ENCODE peak calls at places on chromosomes 12 and 14, in nine cellular contexts. One of them, this sample, is unnamed.

GRCh38 chr12:90682398-90682797 is 272.6 kb downstream of the CCER1 start:
- DNase-seq in stimulated activated CD8-positive, alpha-beta memory T cell treated with anti-CD3 and anti-CD28 coated beads, Interleukin-15, amount 100 ng/mL, for 24 hours: no peak
- DNase-seq in CD8-positive, alpha-beta T cell: no peak
- DNase-seq in germinal center: no peak
- DNase-seq in amniotic stem cell: peak
- DNase-seq in mucosa of gallbladder: no peak
- DNase-seq in stimulated activated CD4-positive, alpha-beta T cell treated with anti-CD3 and anti-CD28 coated beads, Interleukin-4, amount 100 ng/mL, for 4 hours: no peak
- DNase-seq in erythroblast: no peak
- DNase-seq in NCI-H2081: no peak
- DNase-seq in this sample: no peak

GRCh38 chr12:6273931-6274687 is 36.4 kb upstream of the PLEKHG6 start:
- DNase-seq in stimulated activated CD8-positive, alpha-beta memory T cell treated with anti-CD3 and anti-CD28 coated beads, Interleukin-15, amount 100 ng/mL, for 24 hours: no peak
- DNase-seq in CD8-positive, alpha-beta T cell: no peak
- DNase-seq in germinal center: no peak
- DNase-seq in amniotic stem cell: no peak
- DNase-seq in mucosa of gallbladder: no peak
- DNase-seq in stimulated activated CD4-positive, alpha-beta T cell treated with anti-CD3 and anti-CD28 coated beads, Interleukin-4, amount 100 ng/mL, for 4 hours: no peak
- DNase-seq in erythroblast: no peak
- DNase-seq in NCI-H2081: no peak
- DNase-seq in this sample: no peak

GRCh38 chr14:97179573-97179972 is 382.4 kb downstream of the VRK1 start:
- DNase-seq in stimulated activated CD8-positive, alpha-beta memory T cell treated with anti-CD3 and anti-CD28 coated beads, Interleukin-15, amount 100 ng/mL, for 24 hours: no peak
- DNase-seq in CD8-positive, alpha-beta T cell: no peak
- DNase-seq in germinal center: no peak
- DNase-seq in amniotic stem cell: no peak
- DNase-seq in mucosa of gallbladder: no peak
- DNase-seq in stimulated activated CD4-positive, alpha-beta T cell treated with anti-CD3 and anti-CD28 coated beads, Interleukin-4, amount 100 ng/mL, for 4 hours: peak
- DNase-seq in erythroblast: no peak
- DNase-seq in NCI-H2081: no peak
- DNase-seq in this sample: no peak

GRCh38 chr14:59055439-59056045 is 132.9 kb upstream of the DAAM1 start:
- DNase-seq in stimulated activated CD8-positive, alpha-beta memory T cell treated with anti-CD3 and anti-CD28 coated beads, Interleukin-15, amount 100 ng/mL, for 24 hours: no peak
- DNase-seq in CD8-positive, alpha-beta T cell: no peak
- DNase-seq in germinal center: peak
- DNase-seq in amniotic stem cell: peak
- DNase-seq in mucosa of gallbladder: peak
- DNase-seq in stimulated activated CD4-positive, alpha-beta T cell treated with anti-CD3 and anti-CD28 coated beads, Interleukin-4, amount 100 ng/mL, for 4 hours: peak
- DNase-seq in erythroblast: peak
- DNase-seq in NCI-H2081: peak
- DNase-seq in this sample: peak

GRCh38 chr12:126108247-126108646 is 1043.0 kb downstream of the AACS start:
- DNase-seq in stimulated activated CD8-positive, alpha-beta memory T cell treated with anti-CD3 and anti-CD28 coated beads, Interleukin-15, amount 100 ng/mL, for 24 hours: no peak
- DNase-seq in CD8-positive, alpha-beta T cell: no peak
- DNase-seq in germinal center: no peak
- DNase-seq in amniotic stem cell: no peak
- DNase-seq in mucosa of gallbladder: no peak
- DNase-seq in stimulated activated CD4-positive, alpha-beta T cell treated with anti-CD3 and anti-CD28 coated beads, Interleukin-4, amount 100 ng/mL, for 4 hours: no peak
- DNase-seq in erythroblast: no peak
- DNase-seq in NCI-H2081: no peak
- DNase-seq in this sample: no peak

GRCh38 chr12:47028981-47029708 is 50.3 kb upstream of the PCED1B start:
- DNase-seq in stimulated activated CD8-positive, alpha-beta memory T cell treated with anti-CD3 and anti-CD28 coated beads, Interleukin-15, amount 100 ng/mL, for 24 hours: no peak
- DNase-seq in CD8-positive, alpha-beta T cell: no peak
- DNase-seq in germinal center: no peak
- DNase-seq in amniotic stem cell: no peak
- DNase-seq in mucosa of gallbladder: no peak
- DNase-seq in stimulated activated CD4-positive, alpha-beta T cell treated with anti-CD3 and anti-CD28 coated beads, Interleukin-4, amount 100 ng/mL, for 4 hours: no peak
- DNase-seq in erythroblast: no peak
- DNase-seq in NCI-H2081: no peak
- DNase-seq in this sample: no peak

GRCh38 chr12:18074001-18074400 is 16.0 kb downstream of the RERGL start:
- DNase-seq in stimulated activated CD8-positive, alpha-beta memory T cell treated with anti-CD3 and anti-CD28 coated beads, Interleukin-15, amount 100 ng/mL, for 24 hours: no peak
- DNase-seq in CD8-positive, alpha-beta T cell: no peak
- DNase-seq in germinal center: no peak
- DNase-seq in amniotic stem cell: no peak
- DNase-seq in mucosa of gallbladder: no peak
- DNase-seq in stimulated activated CD4-positive, alpha-beta T cell treated with anti-CD3 and anti-CD28 coated beads, Interleukin-4, amount 100 ng/mL, for 4 hours: no peak
- DNase-seq in erythroblast: no peak
- DNase-seq in NCI-H2081: peak
- DNase-seq in this sample: no peak

GRCh38 chr12:52494518-52494917 is 1.5 kb upstream of the KRT6A start:
- DNase-seq in stimulated activated CD8-positive, alpha-beta memory T cell treated with anti-CD3 and anti-CD28 coated beads, Interleukin-15, amount 100 ng/mL, for 24 hours: no peak
- DNase-seq in CD8-positive, alpha-beta T cell: no peak
- DNase-seq in germinal center: no peak
- DNase-seq in amniotic stem cell: no peak
- DNase-seq in mucosa of gallbladder: no peak
- DNase-seq in stimulated activated CD4-positive, alpha-beta T cell treated with anti-CD3 and anti-CD28 coated beads, Interleukin-4, amount 100 ng/mL, for 4 hours: no peak
- DNase-seq in erythroblast: no peak
- DNase-seq in NCI-H2081: no peak
- DNase-seq in this sample: no peak

GRCh38 chr12:120283318-120283717 is 8.4 kb downstream of the RNU4-2 start:
- DNase-seq in stimulated activated CD8-positive, alpha-beta memory T cell treated with anti-CD3 and anti-CD28 coated beads, Interleukin-15, amount 100 ng/mL, for 24 hours: no peak
- DNase-seq in CD8-positive, alpha-beta T cell: no peak
- DNase-seq in germinal center: no peak
- DNase-seq in amniotic stem cell: no peak
- DNase-seq in mucosa of gallbladder: no peak
- DNase-seq in stimulated activated CD4-positive, alpha-beta T cell treated with anti-CD3 and anti-CD28 coated beads, Interleukin-4, amount 100 ng/mL, for 4 hours: no peak
- DNase-seq in erythroblast: no peak
- DNase-seq in NCI-H2081: no peak
- DNase-seq in this sample: no peak

GRCh38 chr12:119988788-119989618 is at the start of gene BICDL1:
- DNase-seq in stimulated activated CD8-positive, alpha-beta memory T cell treated with anti-CD3 and anti-CD28 coated beads, Interleukin-15, amount 100 ng/mL, for 24 hours: peak
- DNase-seq in CD8-positive, alpha-beta T cell: peak
- DNase-seq in germinal center: peak
- DNase-seq in amniotic stem cell: peak
- DNase-seq in mucosa of gallbladder: peak
- DNase-seq in stimulated activated CD4-positive, alpha-beta T cell treated with anti-CD3 and anti-CD28 coated beads, Interleukin-4, amount 100 ng/mL, for 4 hours: peak
- DNase-seq in erythroblast: peak
- DNase-seq in NCI-H2081: peak
- DNase-seq in this sample: peak

GRCh38 chr12:78865297-78865955 is 852 bp downstream of the SYT1 start:
- DNase-seq in stimulated activated CD8-positive, alpha-beta memory T cell treated with anti-CD3 and anti-CD28 coated beads, Interleukin-15, amount 100 ng/mL, for 24 hours: no peak
- DNase-seq in CD8-positive, alpha-beta T cell: no peak
- DNase-seq in germinal center: no peak
- DNase-seq in amniotic stem cell: no peak
- DNase-seq in mucosa of gallbladder: no peak
- DNase-seq in stimulated activated CD4-positive, alpha-beta T cell treated with anti-CD3 and anti-CD28 coated beads, Interleukin-4, amount 100 ng/mL, for 4 hours: no peak
- DNase-seq in erythroblast: no peak
- DNase-seq in NCI-H2081: peak
- DNase-seq in this sample: no peak

GRCh38 chr14:22996823-22997301 is 13.1 kb downstream of the C14orf93 start:
- DNase-seq in stimulated activated CD8-positive, alpha-beta memory T cell treated with anti-CD3 and anti-CD28 coated beads, Interleukin-15, amount 100 ng/mL, for 24 hours: no peak
- DNase-seq in CD8-positive, alpha-beta T cell: no peak
- DNase-seq in germinal center: no peak
- DNase-seq in amniotic stem cell: no peak
- DNase-seq in mucosa of gallbladder: no peak
- DNase-seq in stimulated activated CD4-positive, alpha-beta T cell treated with anti-CD3 and anti-CD28 coated beads, Interleukin-4, amount 100 ng/mL, for 4 hours: no peak
- DNase-seq in erythroblast: no peak
- DNase-seq in NCI-H2081: no peak
- DNase-seq in this sample: no peak

GRCh38 chr14:34875031-34875922 is at the start of gene BAZ1A:
- DNase-seq in stimulated activated CD8-positive, alpha-beta memory T cell treated with anti-CD3 and anti-CD28 coated beads, Interleukin-15, amount 100 ng/mL, for 24 hours: peak
- DNase-seq in CD8-positive, alpha-beta T cell: peak
- DNase-seq in germinal center: peak
- DNase-seq in amniotic stem cell: peak
- DNase-seq in mucosa of gallbladder: peak
- DNase-seq in stimulated activated CD4-positive, alpha-beta T cell treated with anti-CD3 and anti-CD28 coated beads, Interleukin-4, amount 100 ng/mL, for 4 hours: peak
- DNase-seq in erythroblast: peak
- DNase-seq in NCI-H2081: peak
- DNase-seq in this sample: peak

GRCh38 chr14:56720703-56721426 is 89.4 kb downstream of the OTX2 start:
- DNase-seq in stimulated activated CD8-positive, alpha-beta memory T cell treated with anti-CD3 and anti-CD28 coated beads, Interleukin-15, amount 100 ng/mL, for 24 hours: no peak
- DNase-seq in CD8-positive, alpha-beta T cell: no peak
- DNase-seq in germinal center: no peak
- DNase-seq in amniotic stem cell: no peak
- DNase-seq in mucosa of gallbladder: no peak
- DNase-seq in stimulated activated CD4-positive, alpha-beta T cell treated with anti-CD3 and anti-CD28 coated beads, Interleukin-4, amount 100 ng/mL, for 4 hours: no peak
- DNase-seq in erythroblast: no peak
- DNase-seq in NCI-H2081: no peak
- DNase-seq in this sample: no peak

GRCh38 chr12:32548691-32549412 is 130.2 kb upstream of the DNM1L start:
- DNase-seq in stimulated activated CD8-positive, alpha-beta memory T cell treated with anti-CD3 and anti-CD28 coated beads, Interleukin-15, amount 100 ng/mL, for 24 hours: no peak
- DNase-seq in CD8-positive, alpha-beta T cell: no peak
- DNase-seq in germinal center: no peak
- DNase-seq in amniotic stem cell: no peak
- DNase-seq in mucosa of gallbladder: peak
- DNase-seq in stimulated activated CD4-positive, alpha-beta T cell treated with anti-CD3 and anti-CD28 coated beads, Interleukin-4, amount 100 ng/mL, for 4 hours: no peak
- DNase-seq in erythroblast: no peak
- DNase-seq in NCI-H2081: no peak
- DNase-seq in this sample: no peak

GRCh38 chr14:94483729-94484275 is 7.8 kb upstream of the SERPINA9 start:
- DNase-seq in stimulated activated CD8-positive, alpha-beta memory T cell treated with anti-CD3 and anti-CD28 coated beads, Interleukin-15, amount 100 ng/mL, for 24 hours: no peak
- DNase-seq in CD8-positive, alpha-beta T cell: no peak
- DNase-seq in germinal center: no peak
- DNase-seq in amniotic stem cell: no peak
- DNase-seq in mucosa of gallbladder: no peak
- DNase-seq in stimulated activated CD4-positive, alpha-beta T cell treated with anti-CD3 and anti-CD28 coated beads, Interleukin-4, amount 100 ng/mL, for 4 hours: no peak
- DNase-seq in erythroblast: no peak
- DNase-seq in NCI-H2081: no peak
- DNase-seq in this sample: no peak

GRCh38 chr14:68088463-68088862 is 268.9 kb downstream of the RAD51B start:
- DNase-seq in stimulated activated CD8-positive, alpha-beta memory T cell treated with anti-CD3 and anti-CD28 coated beads, Interleukin-15, amount 100 ng/mL, for 24 hours: no peak
- DNase-seq in CD8-positive, alpha-beta T cell: no peak
- DNase-seq in germinal center: no peak
- DNase-seq in amniotic stem cell: no peak
- DNase-seq in mucosa of gallbladder: no peak
- DNase-seq in stimulated activated CD4-positive, alpha-beta T cell treated with anti-CD3 and anti-CD28 coated beads, Interleukin-4, amount 100 ng/mL, for 4 hours: no peak
- DNase-seq in erythroblast: no peak
- DNase-seq in NCI-H2081: peak
- DNase-seq in this sample: no peak

GRCh38 chr14:95679995-95680735 is 6.1 kb upstream of the TCL1B start:
- DNase-seq in stimulated activated CD8-positive, alpha-beta memory T cell treated with anti-CD3 and anti-CD28 coated beads, Interleukin-15, amount 100 ng/mL, for 24 hours: no peak
- DNase-seq in CD8-positive, alpha-beta T cell: no peak
- DNase-seq in germinal center: peak
- DNase-seq in amniotic stem cell: no peak
- DNase-seq in mucosa of gallbladder: no peak
- DNase-seq in stimulated activated CD4-positive, alpha-beta T cell treated with anti-CD3 and anti-CD28 coated beads, Interleukin-4, amount 100 ng/mL, for 4 hours: no peak
- DNase-seq in erythroblast: no peak
- DNase-seq in NCI-H2081: peak
- DNase-seq in this sample: peak

GRCh38 chr14:95305940-95306339 is 13.8 kb downstream of the CLMN start:
- DNase-seq in stimulated activated CD8-positive, alpha-beta memory T cell treated with anti-CD3 and anti-CD28 coated beads, Interleukin-15, amount 100 ng/mL, for 24 hours: no peak
- DNase-seq in CD8-positive, alpha-beta T cell: no peak
- DNase-seq in germinal center: no peak
- DNase-seq in amniotic stem cell: no peak
- DNase-seq in mucosa of gallbladder: no peak
- DNase-seq in stimulated activated CD4-positive, alpha-beta T cell treated with anti-CD3 and anti-CD28 coated beads, Interleukin-4, amount 100 ng/mL, for 4 hours: no peak
- DNase-seq in erythroblast: no peak
- DNase-seq in NCI-H2081: no peak
- DNase-seq in this sample: no peak

GRCh38 chr14:92676031-92676430 is 72.4 kb downstream of the LGMN start:
- DNase-seq in stimulated activated CD8-positive, alpha-beta memory T cell treated with anti-CD3 and anti-CD28 coated beads, Interleukin-15, amount 100 ng/mL, for 24 hours: no peak
- DNase-seq in CD8-positive, alpha-beta T cell: no peak
- DNase-seq in germinal center: no peak
- DNase-seq in amniotic stem cell: no peak
- DNase-seq in mucosa of gallbladder: no peak
- DNase-seq in stimulated activated CD4-positive, alpha-beta T cell treated with anti-CD3 and anti-CD28 coated beads, Interleukin-4, amount 100 ng/mL, for 4 hours: no peak
- DNase-seq in erythroblast: no peak
- DNase-seq in NCI-H2081: no peak
- DNase-seq in this sample: no peak

GRCh38 chr14:68950111-68950510 is 29.0 kb downstream of the ACTN1 start:
- DNase-seq in stimulated activated CD8-positive, alpha-beta memory T cell treated with anti-CD3 and anti-CD28 coated beads, Interleukin-15, amount 100 ng/mL, for 24 hours: no peak
- DNase-seq in CD8-positive, alpha-beta T cell: no peak
- DNase-seq in germinal center: no peak
- DNase-seq in amniotic stem cell: peak
- DNase-seq in mucosa of gallbladder: no peak
- DNase-seq in stimulated activated CD4-positive, alpha-beta T cell treated with anti-CD3 and anti-CD28 coated beads, Interleukin-4, amount 100 ng/mL, for 4 hours: no peak
- DNase-seq in erythroblast: no peak
- DNase-seq in NCI-H2081: no peak
- DNase-seq in this sample: no peak

GRCh38 chr12:107475900-107476299 is 209.7 kb upstream of the PWP1 start:
- DNase-seq in stimulated activated CD8-positive, alpha-beta memory T cell treated with anti-CD3 and anti-CD28 coated beads, Interleukin-15, amount 100 ng/mL, for 24 hours: no peak
- DNase-seq in CD8-positive, alpha-beta T cell: no peak
- DNase-seq in germinal center: peak
- DNase-seq in amniotic stem cell: no peak
- DNase-seq in mucosa of gallbladder: no peak
- DNase-seq in stimulated activated CD4-positive, alpha-beta T cell treated with anti-CD3 and anti-CD28 coated beads, Interleukin-4, amount 100 ng/mL, for 4 hours: no peak
- DNase-seq in erythroblast: no peak
- DNase-seq in NCI-H2081: no peak
- DNase-seq in this sample: no peak

GRCh38 chr12:124952801-124953200 is 36.1 kb downstream of the DHX37 start:
- DNase-seq in stimulated activated CD8-positive, alpha-beta memory T cell treated with anti-CD3 and anti-CD28 coated beads, Interleukin-15, amount 100 ng/mL, for 24 hours: no peak
- DNase-seq in CD8-positive, alpha-beta T cell: no peak
- DNase-seq in germinal center: no peak
- DNase-seq in amniotic stem cell: no peak
- DNase-seq in mucosa of gallbladder: no peak
- DNase-seq in stimulated activated CD4-positive, alpha-beta T cell treated with anti-CD3 and anti-CD28 coated beads, Interleukin-4, amount 100 ng/mL, for 4 hours: no peak
- DNase-seq in erythroblast: no peak
- DNase-seq in NCI-H2081: no peak
- DNase-seq in this sample: no peak

GRCh38 chr14:59969319-59969718 is 49.4 kb downstream of the LRRC9 start:
- DNase-seq in stimulated activated CD8-positive, alpha-beta memory T cell treated with anti-CD3 and anti-CD28 coated beads, Interleukin-15, amount 100 ng/mL, for 24 hours: no peak
- DNase-seq in CD8-positive, alpha-beta T cell: no peak
- DNase-seq in germinal center: no peak
- DNase-seq in amniotic stem cell: peak
- DNase-seq in mucosa of gallbladder: no peak
- DNase-seq in stimulated activated CD4-positive, alpha-beta T cell treated with anti-CD3 and anti-CD28 coated beads, Interleukin-4, amount 100 ng/mL, for 4 hours: no peak
- DNase-seq in erythroblast: no peak
- DNase-seq in NCI-H2081: no peak
- DNase-seq in this sample: peak

GRCh38 chr14:30196861-30197260 is 269.2 kb upstream of the PRKD1 start:
- DNase-seq in stimulated activated CD8-positive, alpha-beta memory T cell treated with anti-CD3 and anti-CD28 coated beads, Interleukin-15, amount 100 ng/mL, for 24 hours: no peak
- DNase-seq in CD8-positive, alpha-beta T cell: no peak
- DNase-seq in germinal center: no peak
- DNase-seq in amniotic stem cell: no peak
- DNase-seq in mucosa of gallbladder: no peak
- DNase-seq in stimulated activated CD4-positive, alpha-beta T cell treated with anti-CD3 and anti-CD28 coated beads, Interleukin-4, amount 100 ng/mL, for 4 hours: no peak
- DNase-seq in erythroblast: no peak
- DNase-seq in NCI-H2081: no peak
- DNase-seq in this sample: no peak

GRCh38 chr14:89805501-89805900 is 149.0 kb downstream of the EFCAB11 start:
- DNase-seq in stimulated activated CD8-positive, alpha-beta memory T cell treated with anti-CD3 and anti-CD28 coated beads, Interleukin-15, amount 100 ng/mL, for 24 hours: no peak
- DNase-seq in CD8-positive, alpha-beta T cell: no peak
- DNase-seq in germinal center: no peak
- DNase-seq in amniotic stem cell: no peak
- DNase-seq in mucosa of gallbladder: no peak
- DNase-seq in stimulated activated CD4-positive, alpha-beta T cell treated with anti-CD3 and anti-CD28 coated beads, Interleukin-4, amount 100 ng/mL, for 4 hours: no peak
- DNase-seq in erythroblast: no peak
- DNase-seq in NCI-H2081: no peak
- DNase-seq in this sample: no peak

GRCh38 chr14:100015251-100015655 is 50.0 kb upstream of the EVL start:
- DNase-seq in stimulated activated CD8-positive, alpha-beta memory T cell treated with anti-CD3 and anti-CD28 coated beads, Interleukin-15, amount 100 ng/mL, for 24 hours: no peak
- DNase-seq in CD8-positive, alpha-beta T cell: no peak
- DNase-seq in germinal center: peak
- DNase-seq in amniotic stem cell: no peak
- DNase-seq in mucosa of gallbladder: no peak
- DNase-seq in stimulated activated CD4-positive, alpha-beta T cell treated with anti-CD3 and anti-CD28 coated beads, Interleukin-4, amount 100 ng/mL, for 4 hours: no peak
- DNase-seq in erythroblast: no peak
- DNase-seq in NCI-H2081: no peak
- DNase-seq in this sample: no peak

GRCh38 chr12:109609256-109609821 is 35.7 kb downstream of the MVK start:
- DNase-seq in stimulated activated CD8-positive, alpha-beta memory T cell treated with anti-CD3 and anti-CD28 coated beads, Interleukin-15, amount 100 ng/mL, for 24 hours: no peak
- DNase-seq in CD8-positive, alpha-beta T cell: no peak
- DNase-seq in germinal center: no peak
- DNase-seq in amniotic stem cell: no peak
- DNase-seq in mucosa of gallbladder: no peak
- DNase-seq in stimulated activated CD4-positive, alpha-beta T cell treated with anti-CD3 and anti-CD28 coated beads, Interleukin-4, amount 100 ng/mL, for 4 hours: no peak
- DNase-seq in erythroblast: no peak
- DNase-seq in NCI-H2081: no peak
- DNase-seq in this sample: no peak

GRCh38 chr14:91835920-91836843 is 31.2 kb downstream of the TC2N start:
- DNase-seq in stimulated activated CD8-positive, alpha-beta memory T cell treated with anti-CD3 and anti-CD28 coated beads, Interleukin-15, amount 100 ng/mL, for 24 hours: peak
- DNase-seq in CD8-positive, alpha-beta T cell: peak
- DNase-seq in germinal center: peak
- DNase-seq in amniotic stem cell: no peak
- DNase-seq in mucosa of gallbladder: peak
- DNase-seq in stimulated activated CD4-positive, alpha-beta T cell treated with anti-CD3 and anti-CD28 coated beads, Interleukin-4, amount 100 ng/mL, for 4 hours: peak
- DNase-seq in erythroblast: peak
- DNase-seq in NCI-H2081: peak
- DNase-seq in this sample: peak

GRCh38 chr14:71049435-71050147 is 142.3 kb downstream of the PCNX1 start:
- DNase-seq in stimulated activated CD8-positive, alpha-beta memory T cell treated with anti-CD3 and anti-CD28 coated beads, Interleukin-15, amount 100 ng/mL, for 24 hours: no peak
- DNase-seq in CD8-positive, alpha-beta T cell: no peak
- DNase-seq in germinal center: no peak
- DNase-seq in amniotic stem cell: no peak
- DNase-seq in mucosa of gallbladder: no peak
- DNase-seq in stimulated activated CD4-positive, alpha-beta T cell treated with anti-CD3 and anti-CD28 coated beads, Interleukin-4, amount 100 ng/mL, for 4 hours: no peak
- DNase-seq in erythroblast: no peak
- DNase-seq in NCI-H2081: no peak
- DNase-seq in this sample: no peak